ENCODE peak calls at places on chromosomes 13 and 19, in seven cellular contexts. W is fibroblast of villous mesenchyme, P is ovary, K is left ventricle myocardium inferior, S is AG04450, C is AG04449, L is lower leg skin. O is an unnamed sample.
A peak's percentile ranks its signal among the peaks of the same experiment; 100 is the strongest.

GRCh38 chr13:80979035-80979641 is 638.2 kb upstream of the SPRY2 start:
- DNase-seq in W (peak; percentile 59), P (no peak), K (no peak), S (peak; percentile 15), C (peak; percentile 10), L (no peak), O (peak; percentile 90)

GRCh38 chr19:45311640-45312039 is 11.0 kb downstream of the CKM start:
- DNase-seq in W (no peak), P (no peak), K (no peak), S (no peak), C (no peak), L (no peak), O (no peak)

GRCh38 chr13:40120781-40121180 is 465.3 kb downstream of the COG6 start:
- DNase-seq in W (no peak), P (no peak), K (no peak), S (no peak), C (no peak), L (no peak), O (peak; percentile 76)

GRCh38 chr19:55069137-55069858 is 6.3 kb upstream of the RDH13 start:
- DNase-seq in W (no peak), P (no peak), K (no peak), S (no peak), C (no peak), L (no peak), O (peak; percentile 26)

GRCh38 chr19:51921949-51922348 is 5.3 kb upstream of the ZNF613 start:
- DNase-seq in W (no peak), P (no peak), K (no peak), S (no peak), C (no peak), L (no peak), O (no peak)

GRCh38 chr19:7340959-7341837 is 7.5 kb upstream of the ARHGEF18 start:
- DNase-seq in W (peak; percentile 77), P (peak; percentile 76), K (peak; percentile 82), S (peak; percentile 51), C (no peak), L (peak; percentile 76), O (peak; percentile 84)

GRCh38 chr19:18232540-18233223 is 6.4 kb upstream of the PDE4C start:
- DNase-seq in W (no peak), P (no peak), K (no peak), S (no peak), C (no peak), L (no peak), O (no peak)

GRCh38 chr13:83378901-83379300 is 503.4 kb downstream of the SLITRK1 start:
- DNase-seq in W (no peak), P (no peak), K (no peak), S (no peak), C (no peak), L (no peak), O (peak; percentile 31)

GRCh38 chr13:100533588-100534041 is 55.0 kb downstream of the GGACT start:
- DNase-seq in W (no peak), P (no peak), K (no peak), S (no peak), C (no peak), L (no peak), O (no peak)

GRCh38 chr13:75326173-75327131 is 155.5 kb downstream of the TBC1D4 start:
- DNase-seq in W (peak; percentile 57), P (peak; percentile 27), K (no peak), S (no peak), C (no peak), L (no peak), O (peak; percentile 89)

GRCh38 chr19:46373573-46374359 is 26.9 kb downstream of the PPP5C start:
- DNase-seq in W (no peak), P (no peak), K (peak; percentile 85), S (no peak), C (no peak), L (peak; percentile 83), O (peak; percentile 31)
- TF ChIP-seq CTCF in W (no peak), P (no peak), K (no peak), S (no peak), C (no peak), L (no peak), O (no peak)

DNA sequence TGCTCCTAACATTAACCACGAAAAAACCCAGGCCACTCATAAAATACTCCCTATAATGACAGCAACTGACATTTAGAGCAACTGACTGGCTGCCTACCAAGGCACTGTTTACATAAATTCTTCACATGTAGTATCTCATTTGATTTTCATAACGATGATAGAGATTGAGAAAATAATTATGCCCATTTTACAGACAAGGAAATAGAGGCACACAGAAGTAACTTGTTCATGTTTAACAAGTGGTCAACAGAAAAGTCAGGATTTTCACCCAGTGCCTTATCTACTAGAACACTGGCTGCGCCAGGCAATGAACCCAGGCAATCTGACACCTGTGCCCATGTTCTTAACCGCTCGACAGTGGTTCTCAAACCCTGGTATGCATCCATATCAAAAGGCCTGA is 6.3 kb downstream of the ZNF45 start:
- DNase-seq in W (peak; percentile 2), P (no peak), K (no peak), S (no peak), C (no peak), L (no peak), O (no peak)
- H3K4me3 ChIP-seq in W (no peak overlapping the region), P (no peak overlapping the region), K (no peak overlapping the region), S (no peak overlapping the region), C (no peak overlapping the region), L (no peak overlapping the region), O (no peak overlapping the region)

GRCh38 chr13:26254583-26255102 is 714 bp downstream of the CDK8 start:
- DNase-seq in W (peak; percentile 27), P (peak; percentile 29), K (peak; percentile 46), S (no peak), C (no peak), L (peak; percentile 17), O (peak; percentile 36)
- TF ChIP-seq CTCF in W (no peak), P (no peak), K (no peak), S (no peak), C (no peak), L (no peak), O (no peak)

GRCh38 chr13:67725999-67726398 is 495.9 kb upstream of the PCDH9 start:
- DNase-seq in W (no peak), P (no peak), K (no peak), S (no peak), C (no peak), L (no peak), O (no peak)
- H3K4me3 ChIP-seq in W (no peak overlapping the region), P (no peak overlapping the region), K (no peak overlapping the region), S (no peak overlapping the region), C (no peak overlapping the region), L (no peak overlapping the region), O (no peak overlapping the region)

DNA sequence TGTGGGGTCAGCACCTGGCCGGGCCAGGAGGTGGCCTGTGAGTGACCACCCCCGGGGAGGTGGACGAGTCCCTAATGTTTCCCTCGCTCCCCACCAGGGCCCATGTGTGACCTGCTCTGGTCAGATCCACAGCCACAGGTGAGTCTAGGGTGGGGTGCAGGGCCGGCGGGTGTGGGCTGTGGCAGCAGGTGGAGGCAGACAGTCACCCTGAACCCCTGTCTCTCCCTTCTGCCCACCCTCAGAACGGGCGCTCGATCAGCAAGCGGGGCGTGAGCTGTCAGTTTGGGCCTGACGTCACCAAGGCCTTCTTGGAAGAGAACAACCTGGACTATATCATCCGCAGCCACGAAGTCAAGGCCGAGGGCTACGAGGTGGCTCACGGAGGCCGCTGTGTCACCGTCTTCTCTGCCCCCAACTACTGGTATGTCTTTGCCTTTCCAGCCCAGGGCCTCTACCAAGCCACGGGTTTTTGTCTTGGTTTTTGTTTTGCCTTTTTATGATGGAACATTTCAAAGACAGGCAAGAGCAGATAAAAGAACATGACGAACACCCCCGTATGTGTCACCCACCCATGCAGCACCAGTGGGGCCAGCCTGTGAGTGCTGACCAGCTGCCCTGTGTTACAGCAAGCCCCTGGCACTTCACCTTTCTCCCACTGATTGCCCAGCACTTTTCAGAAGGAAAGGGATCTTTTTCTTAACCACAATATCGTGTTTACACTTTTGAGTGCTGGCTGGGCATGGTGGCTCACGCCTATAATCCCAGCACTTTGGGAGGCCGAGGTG is 24.9 kb downstream of the CCDC8 start:
- DNase-seq in W (no peak), P (no peak), K (no peak), S (no peak), C (no peak), L (no peak), O (no peak)
- TF ChIP-seq CTCF in W (no peak), P (no peak), K (no peak), S (no peak), C (no peak), L (no peak), O (no peak)

GRCh38 chr19:49925486-49925885 is 3.5 kb upstream of the ATF5 start:
- DNase-seq in W (no peak), P (no peak), K (no peak), S (no peak), C (no peak), L (no peak), O (no peak)
- H3K4me3 ChIP-seq in W (no peak overlapping the region), P (no peak overlapping the region), K (no peak overlapping the region), S (no peak overlapping the region), C (no peak overlapping the region), L (no peak overlapping the region), O (no peak overlapping the region)

DNA sequence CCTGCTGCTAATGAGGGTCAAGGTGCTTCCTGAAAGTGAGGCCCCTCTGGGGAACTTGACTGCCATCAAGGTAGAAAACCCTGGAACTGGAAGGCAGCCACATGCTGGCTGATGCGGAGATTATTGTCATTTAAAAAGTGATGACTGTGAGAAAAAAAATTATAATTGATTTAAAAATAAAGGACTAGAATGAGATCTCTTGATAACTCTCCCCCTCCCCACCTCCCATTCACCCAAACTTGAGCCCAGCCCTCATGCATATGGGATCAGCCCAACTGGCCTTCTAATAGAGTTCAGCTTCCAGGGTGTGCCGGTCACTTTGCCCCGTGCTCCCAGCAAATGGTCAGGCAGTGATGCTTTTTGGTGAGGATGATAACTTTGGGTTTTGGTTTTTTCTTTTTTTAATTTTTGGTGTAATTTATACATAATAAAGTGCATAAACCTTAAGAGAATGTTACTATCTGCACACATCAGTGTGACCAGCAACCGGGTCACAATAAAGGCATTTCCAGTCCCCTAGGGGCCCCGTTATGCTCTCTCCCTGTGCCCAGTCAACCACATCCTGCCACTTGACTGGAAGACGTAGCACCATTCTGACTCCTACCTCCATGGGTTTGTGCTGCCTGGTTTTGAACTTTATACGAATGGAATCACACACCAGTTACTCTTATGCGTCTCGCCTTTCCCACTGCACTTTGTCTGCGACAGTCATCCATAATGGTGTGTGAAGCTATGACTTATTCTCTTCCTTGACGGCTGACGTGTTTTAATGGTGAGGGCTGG is 187.9 kb downstream of the USP12 start:
- DNase-seq in W (no peak), P (no peak), K (no peak), S (no peak), C (no peak), L (no peak), O (no peak)
- TF ChIP-seq CTCF in W (peak; percentile 4), P (no peak), K (no peak), S (no peak), C (no peak), L (no peak), O (no peak)

O was measured in fibroblast of pulmonary artery.